ENCODE peak calls at places on chromosomes 11 and 22, in five cellular contexts. One of them, this sample, is unnamed.

GRCh38 chr11:63491614-63492372 is 826 bp upstream of the PLAAT5 start:
- DNase-seq in AG04450: no peak
- DNase-seq in cardiac fibroblast: no peak
- DNase-seq in transverse colon: no peak
- DNase-seq in endothelial cell: no peak
- DNase-seq in this sample: no peak

GRCh38 chr11:45085657-45086501 is 60.6 kb upstream of the PRDM11 start:
- DNase-seq in cardiac fibroblast: no peak
- DNase-seq in AG04450: no peak
- DNase-seq in endothelial cell: no peak
- DNase-seq in transverse colon: no peak
- DNase-seq in this sample: no peak

GRCh38 chr11:610146-610801 is 5.5 kb downstream of the IRF7 start:
- DNase-seq in transverse colon: no peak
- DNase-seq in cardiac fibroblast: no peak
- DNase-seq in AG04450: no peak
- DNase-seq in endothelial cell: no peak
- DNase-seq in this sample: no peak

GRCh38 chr22:20422965-20423635 is 14.5 kb downstream of the SCARF2 start:
- DNase-seq in AG04450: no peak
- DNase-seq in cardiac fibroblast: no peak
- DNase-seq in transverse colon: no peak
- DNase-seq in endothelial cell: no peak
- DNase-seq in this sample: no peak

GRCh38 chr11:61880050-61880449 is 11.3 kb downstream of the FADS3 start:
- DNase-seq in cardiac fibroblast: no peak
- DNase-seq in AG04450: no peak
- DNase-seq in endothelial cell: no peak
- DNase-seq in transverse colon: no peak
- DNase-seq in this sample: no peak

GRCh38 chr11:4093519-4094347 is 866 bp upstream of the RRM1 start:
- DNase-seq in transverse colon: no peak
- DNase-seq in endothelial cell: no peak
- DNase-seq in cardiac fibroblast: no peak
- DNase-seq in AG04450: no peak
- DNase-seq in this sample: no peak

GRCh38 chr11:120272303-120272702 is 32.4 kb downstream of the POU2F3 start:
- DNase-seq in endothelial cell: no peak
- DNase-seq in transverse colon: no peak
- DNase-seq in cardiac fibroblast: peak
- DNase-seq in AG04450: no peak
- DNase-seq in this sample: peak

GRCh38 chr11:93850585-93851018 is at the start of gene VSTM5:
- DNase-seq in transverse colon: no peak
- DNase-seq in cardiac fibroblast: no peak
- DNase-seq in AG04450: no peak
- DNase-seq in endothelial cell: no peak
- DNase-seq in this sample: peak

GRCh38 chr11:126413426-126413825 is 57.9 kb downstream of the ST3GAL4 start:
- DNase-seq in endothelial cell: no peak
- DNase-seq in AG04450: no peak
- DNase-seq in transverse colon: no peak
- DNase-seq in cardiac fibroblast: no peak
- DNase-seq in this sample: no peak

GRCh38 chr22:23409976-23410375 is 170.1 kb downstream of the IGLL1 start:
- DNase-seq in cardiac fibroblast: no peak
- DNase-seq in AG04450: no peak
- DNase-seq in transverse colon: no peak
- DNase-seq in endothelial cell: no peak
- DNase-seq in this sample: no peak

GRCh38 chr11:21646351-21646750 is 546.5 kb upstream of the ANO5 start:
- DNase-seq in AG04450: no peak
- DNase-seq in cardiac fibroblast: no peak
- DNase-seq in endothelial cell: no peak
- DNase-seq in transverse colon: no peak
- DNase-seq in this sample: no peak

GRCh38 chr11:16883179-16883578 is 131.0 kb downstream of the PLEKHA7 start:
- DNase-seq in transverse colon: peak
- DNase-seq in cardiac fibroblast: peak
- DNase-seq in endothelial cell: no peak
- DNase-seq in AG04450: no peak
- DNase-seq in this sample: peak

GRCh38 chr11:108122166-108122628 is 830 bp downstream of the ACAT1 start:
- DNase-seq in AG04450: no peak
- DNase-seq in endothelial cell: no peak
- DNase-seq in cardiac fibroblast: peak
- DNase-seq in transverse colon: peak
- DNase-seq in this sample: no peak

GRCh38 chr11:73866586-73866996 is 10.1 kb downstream of the COA4 start:
- DNase-seq in AG04450: peak
- DNase-seq in transverse colon: peak
- DNase-seq in endothelial cell: no peak
- DNase-seq in cardiac fibroblast: peak
- DNase-seq in this sample: peak

GRCh38 chr22:43270314-43270908 is 72.8 kb downstream of the SCUBE1 start:
- DNase-seq in endothelial cell: peak
- DNase-seq in AG04450: no peak
- DNase-seq in cardiac fibroblast: no peak
- DNase-seq in transverse colon: peak
- DNase-seq in this sample: no peak

GRCh38 chr22:39545310-39546063 is 12.9 kb upstream of the RPS19BP1 start:
- DNase-seq in AG04450: no peak
- DNase-seq in transverse colon: peak
- DNase-seq in cardiac fibroblast: peak
- DNase-seq in endothelial cell: peak
- DNase-seq in this sample: no peak

GRCh38 chr11:83025267-83025704 is 46.4 kb downstream of the RAB30 start:
- DNase-seq in endothelial cell: no peak
- DNase-seq in AG04450: no peak
- DNase-seq in transverse colon: no peak
- DNase-seq in cardiac fibroblast: no peak
- DNase-seq in this sample: no peak

GRCh38 chr11:72716291-72716690 is 35.9 kb downstream of the ARAP1 start:
- DNase-seq in cardiac fibroblast: no peak
- DNase-seq in transverse colon: no peak
- DNase-seq in endothelial cell: no peak
- DNase-seq in AG04450: no peak
- DNase-seq in this sample: no peak

GRCh38 chr11:108944486-108945178 is 279.8 kb downstream of the DDX10 start:
- DNase-seq in cardiac fibroblast: no peak
- DNase-seq in AG04450: no peak
- DNase-seq in transverse colon: no peak
- DNase-seq in endothelial cell: no peak
- DNase-seq in this sample: no peak

GRCh38 chr22:32702421-32702820 is 99.1 kb upstream of the TIMP3 start:
- DNase-seq in endothelial cell: no peak
- DNase-seq in transverse colon: no peak
- DNase-seq in AG04450: no peak
- DNase-seq in cardiac fibroblast: no peak
- DNase-seq in this sample: no peak

GRCh38 chr22:42932857-42933782 is 76.0 kb upstream of the ARFGAP3 start:
- DNase-seq in endothelial cell: no peak
- DNase-seq in AG04450: no peak
- DNase-seq in transverse colon: no peak
- DNase-seq in cardiac fibroblast: peak
- DNase-seq in this sample: no peak

GRCh38 chr11:95392644-95393043 is 161.6 kb upstream of the SESN3 start:
- DNase-seq in cardiac fibroblast: no peak
- DNase-seq in AG04450: no peak
- DNase-seq in endothelial cell: no peak
- DNase-seq in transverse colon: no peak
- DNase-seq in this sample: no peak

GRCh38 chr11:96736591-96736990 is 346.8 kb downstream of the JRKL start:
- DNase-seq in AG04450: no peak
- DNase-seq in transverse colon: no peak
- DNase-seq in endothelial cell: no peak
- DNase-seq in cardiac fibroblast: peak
- DNase-seq in this sample: no peak

GRCh38 chr11:92346220-92346619 is 121.6 kb downstream of the FAT3 start:
- DNase-seq in transverse colon: no peak
- DNase-seq in AG04450: no peak
- DNase-seq in endothelial cell: no peak
- DNase-seq in cardiac fibroblast: no peak
- DNase-seq in this sample: no peak

GRCh38 chr11:60786811-60787567 is 1.9 kb downstream of the MS4A10 start:
- DNase-seq in endothelial cell: no peak
- DNase-seq in transverse colon: peak
- DNase-seq in AG04450: peak
- DNase-seq in cardiac fibroblast: peak
- DNase-seq in this sample: no peak

GRCh38 chr22:37492428-37493344 is 6.5 kb upstream of the MFNG start:
- DNase-seq in AG04450: no peak
- DNase-seq in transverse colon: peak
- DNase-seq in endothelial cell: peak
- DNase-seq in cardiac fibroblast: peak
- DNase-seq in this sample: peak

GRCh38 chr22:33347002-33347401 is 288.8 kb upstream of the SYN3 start:
- DNase-seq in transverse colon: no peak
- DNase-seq in AG04450: no peak
- DNase-seq in cardiac fibroblast: no peak
- DNase-seq in endothelial cell: no peak
- DNase-seq in this sample: no peak

GRCh38 chr11:13284776-13285588 is 7.4 kb downstream of the BMAL1 start:
- DNase-seq in transverse colon: no peak
- DNase-seq in endothelial cell: no peak
- DNase-seq in cardiac fibroblast: no peak
- DNase-seq in AG04450: no peak
- DNase-seq in this sample: no peak

DNA sequence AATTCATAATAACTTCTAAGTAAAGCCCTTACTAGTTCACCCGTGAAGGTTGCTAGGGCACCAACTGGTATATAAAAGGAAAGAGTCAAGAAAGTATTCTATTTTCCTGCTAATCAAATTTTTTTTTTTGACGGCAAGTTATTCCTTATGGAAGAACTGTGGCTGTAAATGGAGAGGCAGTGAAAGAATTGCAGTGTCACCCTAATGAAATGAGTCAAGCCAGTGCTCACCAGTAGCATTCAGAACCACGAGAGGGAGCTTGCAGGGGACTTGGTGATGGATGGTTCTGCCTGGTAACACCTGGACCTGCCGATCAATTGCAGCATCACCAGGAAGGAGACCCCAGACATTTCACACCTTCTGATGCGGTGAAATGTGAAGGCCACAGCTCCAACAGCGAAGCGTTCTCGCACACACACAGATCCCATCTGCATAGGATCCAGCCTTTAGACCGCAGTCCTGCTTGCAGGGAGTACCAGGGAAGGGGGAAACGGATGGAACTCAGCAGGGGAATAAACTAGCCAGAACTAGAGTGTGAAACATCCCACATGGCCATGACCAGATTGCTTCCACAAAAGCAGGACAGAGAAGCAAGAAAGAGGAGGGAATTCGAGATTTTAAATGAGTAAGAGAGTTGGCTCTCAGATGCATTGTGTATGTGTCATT is 326.2 kb downstream of the TBC1D22A start:
- DNase-seq in transverse colon: no peak
- DNase-seq in AG04450: no peak
- DNase-seq in cardiac fibroblast: no peak
- DNase-seq in endothelial cell: no peak
- DNase-seq in this sample: no peak
- TF ChIP-seq CTCF in transverse colon: no peak
- TF ChIP-seq CTCF in AG04450: no peak
- TF ChIP-seq CTCF in cardiac fibroblast: no peak
- TF ChIP-seq CTCF in endothelial cell: no peak
- TF ChIP-seq CTCF in this sample: no peak

GRCh38 chr22:35838849-35839646 is 121.4 kb downstream of the APOL5 start:
- DNase-seq in AG04450: peak
- DNase-seq in transverse colon: peak
- DNase-seq in endothelial cell: no peak
- DNase-seq in cardiac fibroblast: peak
- DNase-seq in this sample: peak
- TF ChIP-seq CTCF in AG04450: peak
- TF ChIP-seq CTCF in transverse colon: peak
- TF ChIP-seq CTCF in endothelial cell: no peak
- TF ChIP-seq CTCF in cardiac fibroblast: peak
- TF ChIP-seq CTCF in this sample: peak

GRCh38 chr11:56948991-56949390 is 39.7 kb upstream of the OR5AK2 start:
- DNase-seq in cardiac fibroblast: no peak
- DNase-seq in endothelial cell: no peak
- DNase-seq in AG04450: no peak
- DNase-seq in transverse colon: no peak
- DNase-seq in this sample: no peak

DNA sequence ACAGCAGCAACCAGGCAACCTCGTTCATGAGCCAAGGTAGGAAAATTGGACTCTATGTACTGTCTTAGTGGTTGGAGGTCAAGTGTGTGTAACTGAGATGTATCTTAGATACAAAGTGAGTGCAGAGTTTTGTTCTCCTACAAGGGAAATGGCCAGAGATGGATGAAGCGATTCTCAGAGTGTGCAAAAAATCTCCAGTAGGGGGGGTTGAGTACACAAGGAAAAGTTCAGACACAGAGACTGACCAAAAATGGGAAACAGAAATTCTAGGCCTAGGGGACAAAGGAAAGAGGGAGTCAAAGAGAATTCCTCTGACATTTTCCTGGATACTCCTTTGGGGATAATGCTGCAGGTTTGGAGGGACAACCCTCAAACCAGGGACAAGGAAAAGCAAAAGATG is 38.2 kb upstream of the OR5AK2 start:
- DNase-seq in endothelial cell: peak
- DNase-seq in transverse colon: no peak
- DNase-seq in cardiac fibroblast: no peak
- DNase-seq in AG04450: no peak
- DNase-seq in this sample: no peak
- TF ChIP-seq CTCF in endothelial cell: peak
- TF ChIP-seq CTCF in transverse colon: no peak
- TF ChIP-seq CTCF in cardiac fibroblast: no peak
- TF ChIP-seq CTCF in AG04450: no peak
- TF ChIP-seq CTCF in this sample: peak

DNA sequence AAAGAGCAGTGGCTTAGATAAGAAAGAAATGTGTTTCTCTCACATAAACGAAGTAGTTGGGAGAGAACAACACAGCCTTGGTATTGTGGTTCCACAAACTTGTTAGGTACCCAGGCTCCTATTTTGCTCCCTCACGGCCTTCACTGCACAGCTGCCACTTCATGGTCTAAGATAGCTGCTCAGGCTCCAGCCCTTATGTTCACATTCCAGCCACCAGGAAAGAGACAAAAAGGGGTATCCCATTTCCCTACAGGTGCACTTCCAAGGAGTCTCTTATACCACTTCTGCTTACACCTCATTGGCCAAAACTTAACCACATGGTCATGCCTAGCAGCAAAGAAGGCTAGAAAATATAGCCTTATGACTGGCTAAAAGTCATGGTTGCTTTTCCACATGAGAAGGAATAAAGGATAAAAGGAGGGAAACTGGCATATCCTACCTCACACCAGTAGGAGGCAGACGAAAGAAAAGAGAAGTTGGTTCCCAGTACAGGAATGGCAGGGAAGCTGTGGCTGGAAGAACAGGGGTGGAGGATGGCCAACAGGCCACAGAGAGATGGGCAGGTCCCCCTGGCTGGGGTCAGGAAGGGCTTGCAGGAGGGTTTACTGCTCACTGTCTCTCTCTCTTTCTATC is 5.4 kb upstream of the HDHD5 start:
- DNase-seq in AG04450: no peak
- DNase-seq in cardiac fibroblast: peak
- DNase-seq in transverse colon: no peak
- DNase-seq in endothelial cell: no peak
- DNase-seq in this sample: no peak
- TF ChIP-seq CTCF in AG04450: peak
- TF ChIP-seq CTCF in cardiac fibroblast: peak
- TF ChIP-seq CTCF in transverse colon: no peak
- TF ChIP-seq CTCF in endothelial cell: peak
- TF ChIP-seq CTCF in this sample: peak